ENCODE peak calls at places on chromosomes 5 and 9, in nine cellular contexts. W is Peyer's patch; D is RWPE1; C is gastrocnemius medialis; B is CD4-positive, alpha-beta memory T cell; F is lower lobe of right lung; R is esophagus muscularis mucosa; Y is neural progenitor cell; I is CD4-positive, alpha-beta T cell. J is an unnamed sample.
A peak's percentile ranks its signal among the peaks of the same experiment; 100 is the strongest.

GRCh38 chr5:113788141-113788540 is 274.6 kb downstream of the YTHDC2 start:
- DNase-seq in W (no peak), D (no peak), C (no peak), B (no peak), F (no peak), R (no peak), Y (no peak), I (no peak), J (no peak)

GRCh38 chr5:171863928-171864327 is 78.3 kb downstream of the SMIM23 start:
- DNase-seq in W (no peak), D (peak; percentile 69), C (no peak), B (no peak), F (no peak), R (no peak), Y (no peak), I (no peak), J (no peak)

GRCh38 chr5:116517557-116517956 is 57.1 kb downstream of the SEMA6A start:
- DNase-seq in W (no peak), D (no peak), C (no peak), B (no peak), F (no peak), R (peak; percentile 55), Y (no peak), I (no peak), J (no peak)

GRCh38 chr5:141564216-141564692 is 54.5 kb downstream of the DIAPH1 start:
- DNase-seq in W (peak; percentile 76), D (peak; percentile 80), C (peak; percentile 63), B (peak; percentile 89), F (no peak), R (no peak), Y (peak; percentile 88), I (peak; percentile 29), J (peak; percentile 86)

GRCh38 chr5:10338996-10339903 is 14.2 kb upstream of the MARCHF6 start:
- DNase-seq in W (no peak), D (no peak), C (no peak), B (no peak), F (no peak), R (no peak), Y (peak; percentile 76), I (no peak), J (no peak)

GRCh38 chr5:141641634-141642278 is 5.0 kb downstream of the RELL2 start:
- DNase-seq in W (no peak), D (peak; percentile 93), C (no peak), B (no peak), F (no peak), R (no peak), Y (no peak), I (no peak), J (peak; percentile 60)

GRCh38 chr9:88920645-88921044 is 70.6 kb upstream of the S1PR3 start:
- DNase-seq in W (no peak), D (no peak), C (no peak), B (no peak), F (no peak), R (no peak), Y (no peak), I (no peak), J (no peak)

GRCh38 chr5:108003178-108003577 is 332.4 kb upstream of the EFNA5 start:
- DNase-seq in W (no peak), D (peak; percentile 32), C (no peak), B (peak; percentile 35), F (no peak), R (no peak), Y (no peak), I (no peak), J (no peak)

GRCh38 chr9:36136894-36137391 is 410 bp downstream of the GLIPR2 start:
- DNase-seq in W (no peak), D (no peak), C (no peak), B (no peak), F (no peak), R (no peak), Y (peak; percentile 51), I (no peak), J (no peak)

GRCh38 chr9:16992138-16992537 is 121.7 kb upstream of the BNC2 start:
- DNase-seq in W (no peak), D (no peak), C (no peak), B (no peak), F (no peak), R (no peak), Y (no peak), I (no peak), J (no peak)

GRCh38 chr5:74660146-74660545 is 19.6 kb upstream of the ENC1 start:
- DNase-seq in W (no peak), D (no peak), C (no peak), B (no peak), F (no peak), R (peak; percentile 45), Y (no peak), I (no peak), J (no peak)

GRCh38 chr5:26329562-26330189 is 708.7 kb downstream of the CDH9 start:
- DNase-seq in W (no peak), D (peak; percentile 48), C (no peak), B (no peak), F (no peak), R (no peak), Y (peak; percentile 32), I (no peak), J (no peak)

GRCh38 chr5:57033103-57033502 is 81.2 kb upstream of the MIER3 start:
- DNase-seq in W (no peak), D (peak; percentile 90), C (no peak), B (no peak), F (no peak), R (peak; percentile 75), Y (no peak), I (no peak), J (peak; percentile 43)

GRCh38 chr5:156824241-156824640 is 25.9 kb upstream of the PPP1R2B start:
- DNase-seq in W (no peak), D (no peak), C (no peak), B (no peak), F (no peak), R (no peak), Y (no peak), I (no peak), J (no peak)

GRCh38 chr5:156815988-156816599 is 34.0 kb upstream of the PPP1R2B start:
- DNase-seq in W (no peak), D (no peak), C (no peak), B (no peak), F (no peak), R (no peak), Y (peak; percentile 64), I (no peak), J (no peak)

GRCh38 chr5:156824800-156825199 is 25.3 kb upstream of the PPP1R2B start:
- DNase-seq in W (no peak), D (peak; percentile 28), C (no peak), B (no peak), F (no peak), R (no peak), Y (peak; percentile 65), I (no peak), J (no peak)

GRCh38 chr5:156819967-156820581 is 30.0 kb upstream of the PPP1R2B start:
- DNase-seq in W (no peak), D (no peak), C (no peak), B (no peak), F (no peak), R (no peak), Y (no peak), I (no peak), J (no peak)

GRCh38 chr5:156819537-156819936 is 30.6 kb upstream of the PPP1R2B start:
- DNase-seq in W (no peak), D (no peak), C (no peak), B (no peak), F (no peak), R (no peak), Y (no peak), I (no peak), J (no peak)
- H3K27ac ChIP-seq in W (no peak overlapping the region), D (no peak overlapping the region), C (no peak overlapping the region), B (no peak overlapping the region), F (no peak overlapping the region), R (no peak overlapping the region), Y (no peak overlapping the region), I (no peak overlapping the region), J (no peak overlapping the region)

GRCh38 chr5:76791461-76791860 is 27.4 kb upstream of the F2RL1 start:
- DNase-seq in W (no peak), D (no peak), C (no peak), B (no peak), F (no peak), R (no peak), Y (no peak), I (no peak), J (no peak)
- H3K27ac ChIP-seq in W (peak overlapping the region; percentile 66), D (peak overlapping the region; percentile 75), C (peak overlapping the region; percentile 59), B (no peak overlapping the region), F (peak overlapping the region; percentile 69), R (peak overlapping the region; percentile 58), Y (no peak overlapping the region), I (no peak overlapping the region), J (peak overlapping the region; percentile 94)

DNA sequence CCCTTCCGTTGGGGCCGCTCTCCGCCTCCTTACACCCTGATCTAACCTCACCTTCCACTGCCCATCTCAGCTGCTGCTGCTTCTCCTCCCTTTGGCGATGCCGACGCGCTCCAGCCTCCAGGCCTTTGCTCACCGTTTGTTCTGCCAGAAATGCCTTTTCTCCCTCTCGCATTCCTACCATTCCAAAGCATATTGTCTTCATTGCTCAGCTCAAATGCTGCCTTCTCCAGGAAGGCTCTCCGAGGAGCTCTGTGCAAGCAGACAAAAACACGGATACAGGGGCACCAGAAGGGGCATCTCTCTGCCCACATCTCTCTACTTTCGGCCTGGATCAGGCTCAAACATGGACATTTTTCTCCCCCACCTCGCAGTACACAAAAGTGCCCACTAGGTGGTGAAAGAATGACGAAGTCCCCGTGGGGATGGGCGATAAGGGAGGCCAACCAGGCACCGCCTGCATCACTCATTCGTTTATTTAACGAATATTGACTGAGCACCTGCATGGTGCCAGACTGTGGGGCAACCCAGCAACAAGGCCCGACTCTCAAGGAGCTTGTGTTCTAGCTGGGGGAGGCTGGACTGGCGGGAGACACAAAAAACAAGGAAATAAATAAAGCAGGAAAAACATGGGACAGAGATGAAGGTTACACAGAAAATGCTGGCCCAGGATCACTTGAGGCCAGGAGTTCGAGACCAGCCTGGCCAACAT is 7.3 kb upstream of the GRHPR start:
- DNase-seq in W (peak; percentile 68), D (peak; percentile 81), C (peak; percentile 54), B (peak; percentile 75), F (peak; percentile 70), R (no peak), Y (peak; percentile 89), I (peak; percentile 63), J (no peak)
- H3K27ac ChIP-seq in W (no peak overlapping the region), D (peak overlapping the region; percentile 96), C (no peak overlapping the region), B (no peak overlapping the region), F (peak overlapping the region; percentile 33), R (peak overlapping the region; percentile 83), Y (peak overlapping the region; percentile 34), I (no peak overlapping the region), J (peak overlapping the region; percentile 13)

DNA sequence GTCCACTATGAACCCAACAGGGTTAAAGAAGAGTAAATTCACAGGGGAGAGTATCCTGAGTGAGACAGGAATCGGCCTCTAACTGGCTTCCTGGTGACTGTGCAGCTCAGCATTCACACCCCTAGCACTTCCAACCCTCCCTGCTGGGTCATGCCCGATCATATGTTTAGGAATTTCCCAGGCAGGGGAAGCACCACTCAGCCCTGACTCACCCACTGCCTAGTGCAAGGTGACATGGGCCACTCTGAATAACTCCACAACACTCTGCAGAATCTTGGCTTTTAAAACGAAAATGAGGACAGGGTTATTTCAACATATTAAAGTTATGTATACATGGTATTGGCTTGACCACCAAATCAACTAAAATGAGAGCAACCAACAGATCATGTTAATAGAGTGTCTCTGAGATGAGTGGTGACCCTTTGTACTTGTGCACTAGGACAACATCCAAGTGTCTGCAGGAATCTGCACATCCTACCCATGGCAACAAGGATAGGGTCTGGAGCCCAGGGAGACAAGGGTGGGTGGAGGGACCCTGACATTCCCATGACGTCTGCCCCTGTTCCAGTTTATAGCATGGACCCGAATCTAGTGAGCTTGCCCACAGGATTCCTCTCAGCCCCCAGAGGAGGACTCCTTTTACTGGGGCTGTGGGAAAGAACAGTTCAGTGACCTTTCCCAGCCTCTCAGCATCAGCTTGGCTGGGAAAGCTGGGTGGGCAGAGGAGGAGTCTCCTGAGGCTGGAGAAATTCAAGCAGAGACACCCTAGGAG is 485.8 kb downstream of the SEMA5A start:
- DNase-seq in W (no peak), D (peak; percentile 99), C (no peak), B (no peak), F (no peak), R (peak; percentile 47), Y (no peak), I (no peak), J (peak; percentile 89)
- H3K27ac ChIP-seq in W (no peak overlapping the region), D (peak overlapping the region; percentile 30), C (peak overlapping the region; percentile 33), B (no peak overlapping the region), F (peak overlapping the region; percentile 54), R (no peak overlapping the region), Y (no peak overlapping the region), I (no peak overlapping the region), J (peak overlapping the region; percentile 91)